ENCODE peak calls at places on chromosomes 6 and 20, in eight cellular contexts. Z, A, L, K, X, I, M and Y are unnamed samples.

GRCh38 chr6:163501440-163501839 is 86.9 kb downstream of the QKI start:
- DNase-seq in K (no peak), L (no peak), X (no peak), I (no peak), Z (no peak), M (no peak), A (no peak), Y (no peak)

GRCh38 chr6:168313371-168314028 is 6.1 kb downstream of the DACT2 start:
- DNase-seq in X (no peak), M (no peak), A (no peak), L (no peak), Z (no peak), I (no peak), K (no peak), Y (no peak)

GRCh38 chr20:59560588-59561227 is 43.6 kb upstream of the PHACTR3 start:
- DNase-seq in A (no peak), Z (no peak), X (no peak), M (no peak), K (no peak), L (no peak), I (no peak), Y (no peak)

GRCh38 chr6:15969236-15969778 is 159.6 kb upstream of the MYLIP start:
- DNase-seq in Z (no peak), X (no peak), A (no peak), K (no peak), I (no peak), L (no peak), M (no peak), Y (no peak)

GRCh38 chr6:84926756-84927155 is 162.4 kb upstream of the TBX18 start:
- DNase-seq in I (no peak), A (no peak), M (no peak), X (no peak), K (no peak), L (no peak), Z (no peak), Y (no peak)

GRCh38 chr20:46937140-46937523 is 42.5 kb downstream of the EYA2 start:
- DNase-seq in A (no peak), L (no peak), M (no peak), X (no peak), I (no peak), Z (no peak), K (no peak), Y (no peak)

GRCh38 chr20:57540889-57541288 is 15.9 kb upstream of the CTCFL start:
- DNase-seq in A (no peak), M (no peak), K (no peak), Z (no peak), I (no peak), X (no peak), L (no peak), Y (no peak)

GRCh38 chr6:135403584-135403983 is 94.0 kb downstream of the AHI1 start:
- DNase-seq in K (no peak), M (no peak), Z (no peak), L (no peak), X (no peak), A (no peak), I (no peak), Y (no peak)

GRCh38 chr6:79468116-79468515 is 69.1 kb downstream of the LCA5 start:
- DNase-seq in L (no peak), I (no peak), Z (no peak), M (no peak), A (no peak), K (no peak), X (no peak), Y (no peak)

GRCh38 chr6:67411036-67411435 is 1224.0 kb upstream of the ADGRB3 start:
- DNase-seq in A (no peak), K (no peak), L (no peak), M (no peak), Z (no peak), I (no peak), X (no peak), Y (no peak)

GRCh38 chr6:53734473-53735299 is 60.1 kb upstream of the LRRC1 start:
- DNase-seq in K (no peak), M (no peak), L (no peak), Z (no peak), A (peak; percentile 24), X (peak; percentile 51), I (no peak), Y (peak; percentile 29)

GRCh38 chr6:91094341-91094740 is 507.5 kb upstream of the MAP3K7 start:
- DNase-seq in K (no peak), M (no peak), L (no peak), X (no peak), A (no peak), I (no peak), Z (no peak), Y (no peak)

GRCh38 chr6:158536084-158536890 is 23.6 kb upstream of the TMEM181 start:
- DNase-seq in L (peak; percentile 80), Z (peak; percentile 45), M (peak; percentile 79), K (peak; percentile 45), X (peak; percentile 82), I (peak; percentile 11), A (peak; percentile 80), Y (peak; percentile 73)

GRCh38 chr6:118720125-118720473 is 68.7 kb upstream of the CEP85L start:
- DNase-seq in Z (no peak), I (no peak), M (no peak), X (no peak), A (no peak), K (no peak), L (no peak), Y (no peak)

GRCh38 chr6:81683928-81684327 is 68.6 kb downstream of the TENT5A start:
- DNase-seq in K (no peak), L (no peak), A (no peak), I (no peak), Z (no peak), M (no peak), X (no peak), Y (no peak)

GRCh38 chr20:35702051-35702823 is 3.0 kb downstream of the ROMO1 start:
- DNase-seq in A (no peak), M (no peak), K (no peak), X (no peak), L (no peak), Z (no peak), I (no peak), Y (no peak)

GRCh38 chr6:83590413-83590812 is 78.1 kb downstream of the PRSS35 start:
- DNase-seq in X (no peak), K (no peak), A (no peak), M (no peak), I (no peak), L (no peak), Z (no peak), Y (no peak)

GRCh38 chr20:57426831-57427230 is 35.6 kb downstream of the RBM38 start:
- DNase-seq in M (no peak), L (no peak), Z (no peak), X (peak; percentile 7), A (no peak), K (no peak), I (no peak), Y (no peak)

GRCh38 chr6:39339557-39340555 is 17.4 kb upstream of the KCNK16 start:
- DNase-seq in M (no peak), L (peak; percentile 92), X (no peak), I (no peak), K (no peak), A (no peak), Z (no peak), Y (no peak)

GRCh38 chr20:44961868-44962267 is 1.7 kb upstream of the TOMM34 start:
- DNase-seq in X (no peak), Z (no peak), L (no peak), M (peak; percentile 35), K (no peak), A (no peak), I (no peak), Y (no peak)

GRCh38 chr6:36633915-36634314 is 39.8 kb downstream of the SRSF3 start:
- DNase-seq in A (peak; percentile 89), I (no peak), K (no peak), L (peak; percentile 90), Z (no peak), X (peak; percentile 77), M (peak; percentile 37), Y (peak; percentile 73)

GRCh38 chr6:131101911-131102680 is 33.2 kb upstream of the AKAP7 start:
- DNase-seq in I (no peak), Z (no peak), L (no peak), A (no peak), X (no peak), K (no peak), M (no peak), Y (no peak)

GRCh38 chr6:41288025-41288777 is 1.7 kb upstream of the TREM1 start:
- DNase-seq in Z (no peak), K (no peak), L (peak; percentile 97), M (no peak), A (no peak), I (no peak), X (no peak), Y (no peak)

GRCh38 chr6:130593948-130594347 is 228.1 kb downstream of the TMEM200A start:
- DNase-seq in L (no peak), X (no peak), I (no peak), A (no peak), Z (no peak), M (no peak), K (no peak), Y (no peak)